ENCODE peak calls at places on chromosome 19, in four cellular contexts. T, P, M and W are unnamed samples.

GRCh38 chr19:10603873-10604459 is 16.9 kb upstream of the AP1M2 start:
- DNase-seq in P (no peak), T (no peak), M (no peak), W (no peak)

GRCh38 chr19:18894254-18895037 is 1.5 kb downstream of the CERS1 start:
- DNase-seq in M (no peak), T (peak), P (peak), W (no peak)

GRCh38 chr19:51002542-51003311 is 1.3 kb upstream of the KLK8 start:
- DNase-seq in M (peak), P (no peak), T (no peak), W (no peak)

GRCh38 chr19:13001502-13002388 is 6.5 kb downstream of the NFIX start:
- DNase-seq in P (peak), M (no peak), T (no peak), W (no peak)

GRCh38 chr19:10718205-10719196 is 622 bp downstream of the DNM2 start:
- DNase-seq in M (no peak), P (peak), T (peak), W (no peak)

GRCh38 chr19:8731428-8732169 is 10.2 kb downstream of the OR2Z1 start:
- DNase-seq in T (no peak), P (no peak), M (peak), W (no peak)

GRCh38 chr19:2612619-2613249 is 89.8 kb downstream of the GNG7 start:
- DNase-seq in P (peak), M (no peak), T (no peak), W (no peak)

GRCh38 chr19:41945135-41945766 is 13.9 kb downstream of the RABAC1 start:
- DNase-seq in T (no peak), M (no peak), P (no peak), W (peak)

GRCh38 chr19:42553292-42554045 is 25.2 kb upstream of the CEACAM1 start:
- DNase-seq in P (peak), M (no peak), T (no peak), W (no peak)

GRCh38 chr19:29329460-29330134 is 116.6 kb upstream of the UQCRFS1 start:
- DNase-seq in P (no peak), M (peak), T (no peak), W (no peak)

GRCh38 chr19:40322271-40322610 is 26.0 kb downstream of the C19orf47 start:
- DNase-seq in M (no peak), P (no peak), T (no peak), W (no peak)

GRCh38 chr19:56837892-56838679 is 2.4 kb downstream of the PEG3 start:
- DNase-seq in M (no peak), P (peak), T (no peak), W (peak)

GRCh38 chr19:4474504-4475136 is 2.5 kb downstream of the HDGFL2 start:
- DNase-seq in M (no peak), T (peak), P (no peak), W (no peak)

GRCh38 chr19:33551676-33552075 is 30.1 kb upstream of the PEPD start:
- DNase-seq in P (no peak), M (no peak), T (no peak), W (no peak)